ENCODE peak calls at places on chromosomes 6 and 20, in six cellular contexts. Q is posterior vena cava; N is HCEC 1CT; I is lung microvascular endothelial cell; U is activated CD4-positive, alpha-beta T cell treated with anti-CD3 and anti-CD28 coated beads, Interleukin-2, amount 50 U/mL, for 1 hour; F is cardiac muscle cell. T is an unnamed sample.

GRCh38 chr6:6285679-6286078 is 34.8 kb downstream of the F13A1 start:
- DNase-seq in Q (no peak), I (no peak), N (no peak), F (no peak), U (no peak), T (no peak)

GRCh38 chr6:154938245-154938583 is 56.9 kb upstream of the TIAM2 start:
- DNase-seq in U (no peak), I (no peak), Q (peak; percentile 67), F (no peak), N (no peak), T (no peak)

GRCh38 chr6:72283571-72283970 is 338.3 kb upstream of the KCNQ5 start:
- DNase-seq in Q (no peak), N (no peak), F (no peak), I (no peak), U (no peak), T (no peak)

GRCh38 chr20:48769111-48769879 is 58.5 kb downstream of the PREX1 start:
- DNase-seq in U (peak; percentile 85), N (no peak), I (no peak), Q (peak; percentile 73), F (peak; percentile 62), T (no peak)

GRCh38 chr20:38032585-38033329 is 499 bp downstream of the TTI1 start:
- DNase-seq in I (no peak), U (no peak), F (no peak), Q (no peak), N (no peak), T (no peak)

GRCh38 chr6:36822506-36823269 is 16.6 kb downstream of the CPNE5 start:
- DNase-seq in Q (no peak), I (peak; percentile 98), F (peak; percentile 42), N (no peak), U (no peak), T (peak; percentile 99)

GRCh38 chr20:23205656-23206055 is 119.5 kb upstream of the CD93 start:
- DNase-seq in F (peak; percentile 67), N (no peak), Q (peak; percentile 88), I (peak; percentile 75), U (no peak), T (peak; percentile 71)

GRCh38 chr20:11195169-11195568 is 521.4 kb upstream of the JAG1 start:
- DNase-seq in N (no peak), Q (no peak), F (no peak), U (no peak), I (peak; percentile 11), T (no peak)

GRCh38 chr6:109298605-109299004 is 83.7 kb downstream of the CD164 start:
- DNase-seq in I (no peak), F (no peak), Q (no peak), U (no peak), N (no peak), T (no peak)

GRCh38 chr6:148533309-148534107 is 190.9 kb downstream of the SASH1 start:
- DNase-seq in N (no peak), Q (no peak), I (no peak), U (no peak), F (no peak), T (no peak)

GRCh38 chr6:41675176-41675767 is 37.0 kb downstream of the MDFI start:
- DNase-seq in I (no peak), N (no peak), Q (peak; percentile 52), F (no peak), U (no peak), T (no peak)

GRCh38 chr6:113362542-113363430 is 494.4 kb upstream of the MARCKS start:
- DNase-seq in Q (no peak), I (no peak), N (no peak), F (peak; percentile 36), U (no peak), T (no peak)

GRCh38 chr20:17803765-17804164 is 104.0 kb downstream of the BANF2 start:
- DNase-seq in Q (peak; percentile 68), F (no peak), I (no peak), N (no peak), U (no peak), T (no peak)

GRCh38 chr6:21533678-21534077 is 59.9 kb upstream of the SOX4 start:
- DNase-seq in F (peak; percentile 11), U (no peak), I (no peak), Q (no peak), N (no peak), T (no peak)

GRCh38 chr6:95574811-95575210 is 2.5 kb upstream of the MANEA start:
- DNase-seq in I (no peak), Q (no peak), F (peak; percentile 75), N (peak; percentile 75), U (no peak), T (no peak)

GRCh38 chr6:11536795-11537194 is 754 bp upstream of the TMEM170B start:
- DNase-seq in N (no peak), U (no peak), F (no peak), Q (no peak), I (no peak), T (no peak)

GRCh38 chr6:117237561-117237960 is 27.8 kb upstream of the VGLL2 start:
- DNase-seq in F (peak; percentile 6), I (peak; percentile 3), N (peak; percentile 53), U (no peak), Q (no peak), T (no peak)

GRCh38 chr20:24950128-24950835 is 1.2 kb downstream of the CST7 start:
- DNase-seq in Q (no peak), U (no peak), N (no peak), I (no peak), F (no peak), T (no peak)

GRCh38 chr6:128057541-128058335 is 156.9 kb upstream of the THEMIS start:
- DNase-seq in Q (no peak), N (peak; percentile 67), F (no peak), U (no peak), I (no peak), T (no peak)

GRCh38 chr6:129321303-129321702 is 388.7 kb downstream of the ARHGAP18 start:
- DNase-seq in I (no peak), U (no peak), F (no peak), Q (no peak), N (no peak), T (no peak)

GRCh38 chr20:10093087-10093591 is 58.4 kb downstream of the ANKEF1 start:
- DNase-seq in Q (no peak), U (no peak), F (peak; percentile 38), N (peak; percentile 65), I (peak; percentile 23), T (peak; percentile 41)

GRCh38 chr6:131954099-131954774 is 3.1 kb upstream of the CCN2 start:
- DNase-seq in N (peak; percentile 64), F (peak; percentile 63), Q (no peak), I (peak; percentile 65), U (no peak), T (peak; percentile 67)

GRCh38 chr6:80454197-80454596 is 347.7 kb downstream of the BCKDHB start:
- DNase-seq in N (peak; percentile 97), Q (no peak), I (peak; percentile 95), F (peak; percentile 84), U (no peak), T (peak; percentile 77)

GRCh38 chr6:72382602-72383529 is 239.0 kb upstream of the KCNQ5 start:
- DNase-seq in Q (no peak), U (no peak), F (no peak), I (no peak), N (no peak), T (no peak)

GRCh38 chr20:56827763-56828162 is 198.7 kb downstream of the TFAP2C start:
- DNase-seq in U (no peak), I (no peak), Q (no peak), F (peak; percentile 13), N (no peak), T (no peak)

GRCh38 chr6:160261991-160262718 is 3.5 kb upstream of the SLC22A2 start:
- DNase-seq in N (no peak), Q (no peak), I (no peak), F (peak; percentile 21), U (no peak), T (no peak)

GRCh38 chr6:158060447-158061360 is 79.0 kb downstream of the SYNJ2 start:
- DNase-seq in I (peak; percentile 96), U (no peak), Q (peak; percentile 97), N (peak; percentile 89), F (peak; percentile 96), T (peak; percentile 94)

GRCh38 chr20:60632420-60633262 is 619.4 kb upstream of the CDH4 start:
- DNase-seq in I (no peak), Q (no peak), U (no peak), N (no peak), F (no peak), T (no peak)

GRCh38 chr20:59025511-59025910 is 6.3 kb downstream of the TUBB1 start:
- DNase-seq in Q (no peak), F (no peak), I (no peak), U (no peak), N (no peak), T (no peak)

GRCh38 chr6:135161996-135162395 is 19.1 kb upstream of the MYB start:
- DNase-seq in N (no peak), F (no peak), Q (no peak), U (no peak), I (no peak), T (no peak)

GRCh38 chr6:128763599-128764300 is 119.2 kb upstream of the LAMA2 start:
- DNase-seq in F (no peak), Q (no peak), U (no peak), I (no peak), N (no peak), T (no peak)

GRCh38 chr20:42549496-42549895 is 640.2 kb downstream of the PTPRT start:
- DNase-seq in N (no peak), F (no peak), I (no peak), Q (no peak), U (no peak), T (no peak)

GRCh38 chr20:33649201-33649631 is 12.9 kb upstream of the C20orf144 start:
- DNase-seq in Q (peak; percentile 82), U (no peak), I (no peak), N (no peak), F (no peak), T (no peak)

GRCh38 chr20:33415948-33416347 is 14.6 kb upstream of the CDK5RAP1 start:
- DNase-seq in I (peak; percentile 28), U (no peak), F (peak; percentile 62), N (peak; percentile 50), Q (no peak), T (peak; percentile 54)

GRCh38 chr20:16500197-16500596 is 73.1 kb downstream of the KIF16B start:
- DNase-seq in U (no peak), Q (no peak), F (no peak), I (no peak), N (no peak), T (no peak)

GRCh38 chr6:139381216-139381615 is 6.8 kb upstream of the CITED2 start:
- DNase-seq in I (no peak), U (no peak), N (peak; percentile 36), Q (no peak), F (peak; percentile 32), T (no peak)